ENCODE peak calls at places on chromosomes 16 and 17, in five cellular contexts. One of them, this sample, is unnamed.

GRCh38 chr16:88790312-88791150 is 5.5 kb upstream of the PIEZO1 start:
- DNase-seq in K562: peak; percentile 71
- DNase-seq in GM12878: no peak
- DNase-seq in H1: peak; percentile 61
- DNase-seq in GM23338: peak; percentile 35
- DNase-seq in this sample: no peak

GRCh38 chr17:79036609-79037008 is 12.6 kb downstream of the C1QTNF1 start:
- DNase-seq in K562: no peak
- DNase-seq in GM23338: no peak
- DNase-seq in GM12878: no peak
- DNase-seq in H1: no peak
- DNase-seq in this sample: no peak

GRCh38 chr17:7782237-7782636 is 51.8 kb upstream of the KDM6B start:
- DNase-seq in GM12878: no peak
- DNase-seq in K562: no peak
- DNase-seq in GM23338: no peak
- DNase-seq in H1: no peak
- DNase-seq in this sample: no peak

GRCh38 chr17:73265646-73266640 is 4.3 kb upstream of the CPSF4L start:
- DNase-seq in GM23338: no peak
- DNase-seq in H1: no peak
- DNase-seq in K562: no peak
- DNase-seq in GM12878: no peak
- DNase-seq in this sample: no peak

GRCh38 chr16:30113711-30114333 is 485 bp upstream of the GDPD3 start:
- DNase-seq in H1: peak; percentile 46
- DNase-seq in K562: no peak
- DNase-seq in GM12878: no peak
- DNase-seq in GM23338: no peak
- DNase-seq in this sample: no peak

GRCh38 chr16:84922351-84923135 is 88.8 kb downstream of the ZDHHC7 start:
- DNase-seq in H1: no peak
- DNase-seq in GM23338: no peak
- DNase-seq in GM12878: no peak
- DNase-seq in K562: no peak
- DNase-seq in this sample: no peak

GRCh38 chr16:85584989-85585388 is 28.1 kb upstream of the GSE1 start:
- DNase-seq in GM23338: no peak
- DNase-seq in K562: no peak
- DNase-seq in H1: no peak
- DNase-seq in GM12878: no peak
- DNase-seq in this sample: no peak

GRCh38 chr17:22503322-22503899 is 811.1 kb downstream of the KCNJ18 start:
- DNase-seq in H1: no peak
- DNase-seq in K562: no peak
- DNase-seq in GM12878: no peak
- DNase-seq in GM23338: no peak
- DNase-seq in this sample: no peak

GRCh38 chr16:58515125-58515870 is at the start of gene SETD6:
- DNase-seq in H1: peak; percentile 92
- DNase-seq in K562: peak; percentile 85
- DNase-seq in GM23338: peak; percentile 94
- DNase-seq in GM12878: no peak
- DNase-seq in this sample: peak; percentile 84

GRCh38 chr16:58516768-58517107 is 1.4 kb downstream of the SETD6 start:
- DNase-seq in H1: no peak
- DNase-seq in GM23338: no peak
- DNase-seq in GM12878: no peak
- DNase-seq in K562: no peak
- DNase-seq in this sample: no peak

GRCh38 chr16:58513874-58514273 is 1.4 kb upstream of the SETD6 start:
- DNase-seq in GM23338: no peak
- DNase-seq in K562: no peak
- DNase-seq in H1: no peak
- DNase-seq in GM12878: no peak
- DNase-seq in this sample: no peak

GRCh38 chr16:58518083-58518979 is 3.0 kb downstream of the SETD6 start:
- DNase-seq in GM23338: no peak
- DNase-seq in GM12878: peak; percentile 54
- DNase-seq in K562: no peak
- DNase-seq in H1: no peak
- DNase-seq in this sample: no peak

GRCh38 chr16:58515871-58516767 is 802 bp downstream of the SETD6 start:
- DNase-seq in H1: peak; percentile 71
- DNase-seq in GM23338: peak; percentile 70
- DNase-seq in GM12878: no peak
- DNase-seq in K562: peak; percentile 68
- DNase-seq in this sample: peak; percentile 41
- TF ChIP-seq CREB1 in H1: no peak
- TF ChIP-seq CREB1 in GM23338: no peak
- TF ChIP-seq CREB1 in GM12878: no peak
- TF ChIP-seq CREB1 in K562: no peak
- TF ChIP-seq CREB1 in this sample: no peak

DNA sequence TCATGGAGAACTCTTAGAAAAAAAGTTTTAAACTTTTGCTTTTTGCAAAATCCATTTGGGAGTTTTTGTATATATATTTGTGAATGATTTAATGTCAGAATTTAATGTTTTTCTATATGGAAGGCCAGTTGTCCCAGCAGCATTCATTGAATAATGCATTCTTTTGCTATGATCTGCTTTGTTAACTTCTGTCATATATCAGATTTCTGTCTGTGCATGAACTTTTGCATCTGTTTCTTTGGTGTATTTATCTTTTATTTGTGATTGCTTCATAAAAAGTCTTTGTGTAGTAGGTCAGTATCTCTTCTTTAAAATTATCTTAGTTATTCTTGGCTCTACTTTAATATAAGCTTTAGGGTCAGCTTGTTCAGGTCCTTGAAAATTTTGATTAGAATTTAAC is 84.2 kb downstream of the MAP2K4 start:
- DNase-seq in GM12878: no peak
- DNase-seq in K562: no peak
- DNase-seq in H1: no peak
- DNase-seq in GM23338: no peak
- DNase-seq in this sample: no peak
- TF ChIP-seq CREB1 in GM12878: no peak
- TF ChIP-seq CREB1 in K562: no peak
- TF ChIP-seq CREB1 in H1: no peak
- TF ChIP-seq CREB1 in GM23338: no peak
- TF ChIP-seq CREB1 in this sample: no peak

GRCh38 chr17:45090711-45091110 is 29.6 kb downstream of the NMT1 start:
- DNase-seq in K562: no peak
- DNase-seq in GM23338: no peak
- DNase-seq in GM12878: no peak
- DNase-seq in H1: no peak
- DNase-seq in this sample: no peak
- TF ChIP-seq CREB1 in K562: no peak
- TF ChIP-seq CREB1 in GM23338: no peak
- TF ChIP-seq CREB1 in GM12878: no peak
- TF ChIP-seq CREB1 in H1: no peak
- TF ChIP-seq CREB1 in this sample: no peak

GRCh38 chr17:47686661-47687327 is 7.2 kb upstream of the TBKBP1 start:
- DNase-seq in K562: no peak
- DNase-seq in H1: no peak
- DNase-seq in GM23338: no peak
- DNase-seq in GM12878: no peak
- DNase-seq in this sample: no peak
- TF ChIP-seq CREB1 in K562: no peak
- TF ChIP-seq CREB1 in H1: no peak
- TF ChIP-seq CREB1 in GM23338: no peak
- TF ChIP-seq CREB1 in GM12878: no peak
- TF ChIP-seq CREB1 in this sample: no peak

GRCh38 chr17:17493249-17493985 is 2.8 kb downstream of the RASD1 start:
- DNase-seq in GM12878: no peak
- DNase-seq in K562: no peak
- DNase-seq in H1: peak; percentile 54
- DNase-seq in GM23338: peak; percentile 45
- DNase-seq in this sample: no peak

GRCh38 chr17:17491031-17491471 is 5.1 kb downstream of the RASD1 start:
- DNase-seq in GM12878: no peak
- DNase-seq in H1: no peak
- DNase-seq in GM23338: no peak
- DNase-seq in K562: no peak
- DNase-seq in this sample: no peak

GRCh38 chr17:17492085-17492484 is 4.1 kb downstream of the RASD1 start:
- DNase-seq in GM12878: no peak
- DNase-seq in H1: no peak
- DNase-seq in K562: no peak
- DNase-seq in GM23338: no peak
- DNase-seq in this sample: no peak

GRCh38 chr17:17492562-17492961 is 3.6 kb downstream of the RASD1 start:
- DNase-seq in K562: no peak
- DNase-seq in GM23338: no peak
- DNase-seq in H1: no peak
- DNase-seq in GM12878: no peak
- DNase-seq in this sample: no peak

GRCh38 chr17:17491546-17491988 is 4.6 kb downstream of the RASD1 start:
- DNase-seq in GM12878: no peak
- DNase-seq in K562: no peak
- DNase-seq in GM23338: no peak
- DNase-seq in H1: no peak
- DNase-seq in this sample: no peak
- TF ChIP-seq CREB1 in GM12878: no peak
- TF ChIP-seq CREB1 in K562: no peak
- TF ChIP-seq CREB1 in GM23338: no peak
- TF ChIP-seq CREB1 in H1: no peak
- TF ChIP-seq CREB1 in this sample: no peak

DNA sequence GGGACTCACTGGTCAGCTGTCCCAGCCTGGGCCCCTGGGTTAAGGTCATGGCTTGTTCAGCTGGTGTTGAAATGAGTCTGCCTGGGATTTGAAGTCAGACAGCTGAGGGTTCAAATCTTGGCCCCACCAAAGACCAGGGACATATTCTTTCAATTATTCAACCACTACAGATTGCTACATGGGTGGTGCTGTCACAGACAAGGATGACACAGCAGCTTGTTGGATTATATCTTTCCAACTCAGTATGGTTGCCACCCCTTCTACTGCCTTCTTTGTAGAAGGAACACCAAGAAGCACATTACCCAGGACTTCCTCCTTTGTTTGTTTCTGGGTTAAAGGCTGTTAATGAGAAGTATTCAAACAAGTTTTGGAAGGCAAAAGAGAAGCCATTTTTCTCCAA is 78.6 kb downstream of the COPRS start:
- DNase-seq in GM12878: no peak
- DNase-seq in GM23338: no peak
- DNase-seq in H1: no peak
- DNase-seq in K562: no peak
- DNase-seq in this sample: no peak
- TF ChIP-seq CREB1 in GM12878: no peak
- TF ChIP-seq CREB1 in GM23338: no peak
- TF ChIP-seq CREB1 in H1: no peak
- TF ChIP-seq CREB1 in K562: no peak
- TF ChIP-seq CREB1 in this sample: no peak

DNA sequence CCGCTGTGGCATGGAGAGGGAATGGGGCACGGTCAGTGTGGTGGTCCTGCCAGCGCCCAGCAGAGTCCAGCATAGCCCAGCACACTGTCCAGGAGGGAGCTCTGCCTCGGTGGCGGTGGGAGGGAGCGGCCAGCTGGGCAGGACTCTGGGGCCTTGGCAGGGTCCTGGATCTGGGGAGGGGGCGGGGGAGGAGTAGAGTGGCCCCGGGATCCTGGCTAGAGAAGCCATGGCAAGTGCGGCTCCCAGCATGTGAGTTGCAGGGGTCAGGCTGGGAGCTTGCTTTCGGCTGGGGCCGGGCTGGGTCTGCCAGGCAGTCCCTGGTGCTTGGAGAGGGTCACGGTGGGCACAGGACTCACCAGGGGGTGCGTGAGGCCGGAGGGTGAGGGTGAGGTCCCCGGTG is 3.9 kb downstream of the GNPTG start:
- DNase-seq in H1: no peak
- DNase-seq in K562: no peak
- DNase-seq in GM23338: no peak
- DNase-seq in GM12878: no peak
- DNase-seq in this sample: no peak
- TF ChIP-seq CREB1 in H1: no peak
- TF ChIP-seq CREB1 in K562: no peak
- TF ChIP-seq CREB1 in GM23338: no peak
- TF ChIP-seq CREB1 in GM12878: no peak
- TF ChIP-seq CREB1 in this sample: no peak

GRCh38 chr17:58391302-58391984 is 25.9 kb downstream of the RNF43 start:
- DNase-seq in H1: no peak
- DNase-seq in GM23338: no peak
- DNase-seq in K562: peak; percentile 44
- DNase-seq in GM12878: no peak
- DNase-seq in this sample: no peak
- TF ChIP-seq CREB1 in H1: no peak
- TF ChIP-seq CREB1 in GM23338: no peak
- TF ChIP-seq CREB1 in K562: no peak
- TF ChIP-seq CREB1 in GM12878: no peak
- TF ChIP-seq CREB1 in this sample: no peak

GRCh38 chr17:45149669-45150603 is 1.7 kb downstream of the HEXIM1 start:
- DNase-seq in H1: no peak
- DNase-seq in GM12878: no peak
- DNase-seq in GM23338: peak; percentile 59
- DNase-seq in K562: peak; percentile 32
- DNase-seq in this sample: peak; percentile 48
- TF ChIP-seq CREB1 in H1: peak; percentile 28
- TF ChIP-seq CREB1 in GM12878: peak; percentile 16
- TF ChIP-seq CREB1 in GM23338: no peak
- TF ChIP-seq CREB1 in K562: no peak
- TF ChIP-seq CREB1 in this sample: no peak

GRCh38 chr16:86611517-86611840 is 33.1 kb downstream of the FOXL1 start:
- DNase-seq in GM23338: no peak
- DNase-seq in GM12878: no peak
- DNase-seq in H1: no peak
- DNase-seq in K562: no peak
- DNase-seq in this sample: no peak
- TF ChIP-seq CREB1 in GM23338: no peak
- TF ChIP-seq CREB1 in GM12878: no peak
- TF ChIP-seq CREB1 in H1: no peak
- TF ChIP-seq CREB1 in K562: no peak
- TF ChIP-seq CREB1 in this sample: no peak

This sample was measured in WTC11.